ENCODE peak calls at places on chromosomes 4 and X, in six cellular contexts. J is hypothalamus; Y is GM10248; D is OCI-LY7; E is mesothelial cell of epicardium; U is activated CD4-positive, alpha-beta T cell treated with anti-CD3 and anti-CD28 coated beads for 36 hours. N is an unnamed sample.

GRCh38 chr4:128516568-128516967 is 229.0 kb upstream of the PGRMC2 start:
- DNase-seq in J (no peak), Y (peak), D (no peak), E (no peak), U (no peak), N (no peak)

GRCh38 chr4:37976513-37976912 is 16.3 kb downstream of the PTTG2 start:
- DNase-seq in J (no peak), Y (no peak), D (no peak), E (no peak), U (no peak), N (no peak)

GRCh38 chr4:84583871-84584373 is 995 bp downstream of the CDS1 start:
- DNase-seq in J (no peak), Y (no peak), D (no peak), E (no peak), U (peak), N (no peak)

GRCh38 chr4:24914460-24914859 is 1.6 kb upstream of the CCDC149 start:
- DNase-seq in J (no peak), Y (no peak), D (no peak), E (no peak), U (no peak), N (no peak)

GRCh38 chrX:72201836-72202536 is 20.4 kb downstream of the PIN4 start:
- DNase-seq in J (no peak), Y (no peak), D (no peak), E (no peak), U (no peak), N (no peak)

GRCh38 chr4:185381794-185382193 is 13.9 kb downstream of the LRP2BP start:
- DNase-seq in J (no peak), Y (no peak), D (no peak), E (no peak), U (no peak), N (no peak)

GRCh38 chr4:24419147-24420034 is 165.0 kb downstream of the DHX15 start:
- DNase-seq in J (peak), Y (peak), D (peak), E (peak), U (peak), N (peak)

GRCh38 chr4:150010525-150011126 is 67.6 kb upstream of the DCLK2 start:
- DNase-seq in J (no peak), Y (peak), D (peak), E (no peak), U (peak), N (no peak)

GRCh38 chr4:181796502-181796901 is 446.7 kb upstream of the TENM3 start:
- DNase-seq in J (no peak), Y (no peak), D (no peak), E (no peak), U (no peak), N (no peak)

GRCh38 chr4:148069086-148070010 is 337.5 kb downstream of the ARHGAP10 start:
- DNase-seq in J (no peak), Y (no peak), D (no peak), E (no peak), U (no peak), N (no peak)

GRCh38 chr4:158532556-158533231 is 11.0 kb downstream of the RXFP1 start:
- DNase-seq in J (no peak), Y (no peak), D (no peak), E (no peak), U (no peak), N (no peak)

GRCh38 chr4:188428935-188429334 is 289.7 kb downstream of the TRIML1 start:
- DNase-seq in J (no peak), Y (no peak), D (no peak), E (no peak), U (no peak), N (no peak)

GRCh38 chrX:107146670-107147069 is 28.0 kb upstream of the RBM41 start:
- DNase-seq in J (no peak), Y (no peak), D (no peak), E (no peak), U (no peak), N (no peak)

GRCh38 chrX:68665502-68665901 is 18.0 kb downstream of the STARD8 start:
- DNase-seq in J (no peak), Y (no peak), D (no peak), E (no peak), U (no peak), N (no peak)

GRCh38 chr4:88009871-88010270 is 2.4 kb downstream of the PKD2 start:
- DNase-seq in J (no peak), Y (no peak), D (no peak), E (no peak), U (no peak), N (no peak)

GRCh38 chrX:151702021-151702714 is 6.9 kb downstream of the PRRG3 start:
- DNase-seq in J (no peak), Y (no peak), D (no peak), E (no peak), U (no peak), N (no peak)

N was measured in spleen.